ENCODE peak calls at places on chromosomes 3 and 15, in seven cellular contexts. E is lower leg skin, Q is MG63, P is bronchial epithelial cell, J is fibroblast of the aortic adventitia, T is GM06990, S is neural progenitor cell. M is an unnamed sample.

GRCh38 chr15:70584838-70585706 is 178.3 kb downstream of the UACA start:
- DNase-seq in E (peak), T (no peak), S (peak), Q (no peak), J (no peak), P (peak), M (no peak)

GRCh38 chr15:77096541-77096940 is 25.6 kb upstream of the TSPAN3 start:
- DNase-seq in T (no peak), J (no peak), Q (no peak), E (no peak), P (no peak), S (no peak), M (no peak)

GRCh38 chr3:90010341-90010740 is 902.9 kb downstream of the EPHA3 start:
- DNase-seq in S (peak), P (peak), J (peak), T (no peak), Q (peak), E (no peak), M (peak)

GRCh38 chr3:135034881-135035440 is 239.9 kb downstream of the EPHB1 start:
- DNase-seq in E (peak), J (no peak), T (no peak), S (no peak), P (no peak), Q (no peak), M (no peak)

GRCh38 chr3:45817788-45818523 is 21.6 kb upstream of the SLC6A20 start:
- DNase-seq in J (peak), P (peak), E (no peak), Q (peak), T (no peak), S (no peak), M (peak)

GRCh38 chr3:54936561-54936960 is 8.7 kb upstream of the LRTM1 start:
- DNase-seq in P (no peak), T (no peak), E (no peak), Q (no peak), J (peak), S (no peak), M (no peak)

GRCh38 chr3:183634707-183635106 is 716 bp upstream of the KLHL24 start:
- DNase-seq in P (no peak), T (no peak), J (no peak), E (no peak), S (no peak), Q (no peak), M (no peak)

GRCh38 chr3:66397745-66398144 is 103.1 kb downstream of the LRIG1 start:
- DNase-seq in Q (no peak), T (no peak), E (peak), J (peak), S (no peak), P (peak), M (peak)

GRCh38 chr15:38193496-38193895 is 59.1 kb upstream of the SPRED1 start:
- DNase-seq in T (no peak), E (no peak), Q (no peak), S (no peak), P (no peak), J (no peak), M (peak)

GRCh38 chr15:71096676-71097075 is 18.6 kb upstream of the THSD4 start:
- DNase-seq in E (no peak), S (no peak), Q (no peak), J (peak), P (peak), T (no peak), M (no peak)

GRCh38 chr3:18556503-18556902 is 131.4 kb upstream of the SATB1 start:
- DNase-seq in P (peak), E (no peak), S (no peak), Q (no peak), T (peak), J (no peak), M (no peak)

GRCh38 chr15:71761649-71762048 is 48.7 kb upstream of the NR2E3 start:
- DNase-seq in S (no peak), T (no peak), P (peak), J (peak), E (no peak), Q (peak), M (peak)

GRCh38 chr3:32969656-32970055 is 18.2 kb downstream of the CCR4 start:
- DNase-seq in P (peak), S (no peak), T (no peak), J (no peak), Q (peak), E (no peak), M (peak)

GRCh38 chr15:28001641-28002040 is 97.5 kb downstream of the OCA2 start:
- DNase-seq in S (no peak), P (no peak), T (no peak), J (no peak), Q (no peak), E (no peak), M (no peak)

GRCh38 chr15:61750271-61751084 is 309.8 kb downstream of the VPS13C start:
- DNase-seq in T (no peak), P (peak), S (no peak), E (no peak), J (no peak), Q (no peak), M (no peak)

GRCh38 chr3:151379083-151379734 is 5.3 kb downstream of the P2RY12 start:
- DNase-seq in T (no peak), P (peak), E (no peak), S (peak), J (no peak), Q (peak), M (no peak)

GRCh38 chr15:26095710-26096330 is 232.7 kb upstream of the ATP10A start:
- DNase-seq in E (no peak), P (no peak), T (no peak), J (no peak), S (peak), Q (no peak), M (no peak)

GRCh38 chr3:182802413-182802812 is 9.1 kb downstream of the ATP11B start:
- DNase-seq in E (no peak), P (peak), J (no peak), S (no peak), Q (no peak), T (no peak), M (no peak)

GRCh38 chr15:68377766-68378165 is 54.2 kb downstream of the ITGA11 start:
- DNase-seq in S (no peak), E (peak), P (no peak), J (no peak), T (no peak), Q (no peak), M (no peak)

GRCh38 chr15:76147906-76148553 is 88.2 kb downstream of the TMEM266 start:
- DNase-seq in J (no peak), T (peak), S (peak), E (peak), P (peak), Q (peak), M (peak)

GRCh38 chr3:160447544-160447943 is 2.0 kb downstream of the TRIM59 start:
- DNase-seq in T (no peak), E (no peak), J (peak), Q (no peak), P (peak), S (no peak), M (peak)

GRCh38 chr15:33844597-33844996 is 123.7 kb upstream of the CHRM5 start:
- DNase-seq in T (no peak), P (peak), J (no peak), E (no peak), S (no peak), Q (no peak), M (no peak)

GRCh38 chr3:189171707-189172106 is at the start of gene TPRG1:
- DNase-seq in E (no peak), J (no peak), P (peak), Q (no peak), S (no peak), T (no peak), M (no peak)

GRCh38 chr3:32421991-32422859 is 30.6 kb downstream of the CMTM7 start:
- DNase-seq in T (no peak), J (peak), P (peak), E (peak), Q (peak), S (no peak), M (peak)

GRCh38 chr3:21158801-21159564 is 592.0 kb downstream of the ZNF385D start:
- DNase-seq in S (no peak), T (no peak), J (peak), P (peak), E (no peak), Q (no peak), M (peak)

GRCh38 chr15:60660290-60661051 is 181.5 kb upstream of the ICE2 start:
- DNase-seq in T (no peak), Q (peak), E (no peak), P (peak), S (no peak), J (peak), M (peak)

GRCh38 chr15:43799945-43800285 is at the start of gene SERINC4:
- DNase-seq in J (no peak), Q (no peak), S (peak), E (no peak), P (no peak), T (no peak), M (no peak)

GRCh38 chr3:133295199-133295901 is 104.5 kb upstream of the BFSP2 start:
- DNase-seq in T (peak), S (no peak), J (peak), Q (peak), E (no peak), P (peak), M (peak)

GRCh38 chr3:78580691-78581090 is 1187.1 kb downstream of the ROBO1 start:
- DNase-seq in J (no peak), E (no peak), T (no peak), S (no peak), Q (no peak), P (peak), M (peak)

GRCh38 chr15:50077655-50078054 is 41.4 kb downstream of the ATP8B4 start:
- DNase-seq in P (no peak), Q (no peak), T (no peak), E (no peak), S (peak), J (no peak), M (no peak)

GRCh38 chr3:140597364-140597763 is 80.5 kb upstream of the TRIM42 start:
- DNase-seq in Q (no peak), J (no peak), E (no peak), S (no peak), T (no peak), P (no peak), M (no peak)

GRCh38 chr15:87954783-87955182 is 301.8 kb downstream of the NTRK3 start:
- DNase-seq in T (no peak), P (no peak), Q (no peak), S (no peak), E (no peak), J (peak), M (peak)

GRCh38 chr3:45606991-45607712 is 12.6 kb downstream of the LIMD1 start:
- DNase-seq in J (peak), E (no peak), S (no peak), Q (no peak), T (no peak), P (no peak), M (peak)

GRCh38 chr15:76108021-76108723 is 48.4 kb downstream of the TMEM266 start:
- DNase-seq in P (no peak), T (no peak), J (no peak), S (peak), Q (peak), E (peak), M (no peak)

GRCh38 chr15:34367128-34368081 is at the start of gene LPCAT4:
- DNase-seq in J (peak), T (peak), S (peak), E (peak), Q (peak), P (peak), M (peak)

GRCh38 chr15:67923647-67923971 is 83.8 kb upstream of the RNU6-1 start:
- DNase-seq in P (no peak), Q (no peak), J (peak), E (no peak), T (no peak), S (no peak), M (peak)

GRCh38 chr3:72960812-72961518 is 35.6 kb upstream of the PPP4R2 start:
- DNase-seq in J (peak), T (no peak), Q (no peak), P (no peak), E (peak), S (no peak), M (peak)

GRCh38 chr15:95439812-95440380 is 890.6 kb upstream of the NR2F2 start:
- DNase-seq in Q (peak), S (peak), E (no peak), J (peak), P (no peak), T (no peak), M (no peak)

GRCh38 chr3:115766587-115767492 is 143.5 kb downstream of the GAP43 start:
- DNase-seq in S (peak), E (no peak), J (peak), T (no peak), Q (no peak), P (peak), M (peak)
- H3K4me3 ChIP-seq in S (no peak), E (no peak), J (no peak), T (no peak), Q (no peak), P (no peak), M (no peak)

DNA sequence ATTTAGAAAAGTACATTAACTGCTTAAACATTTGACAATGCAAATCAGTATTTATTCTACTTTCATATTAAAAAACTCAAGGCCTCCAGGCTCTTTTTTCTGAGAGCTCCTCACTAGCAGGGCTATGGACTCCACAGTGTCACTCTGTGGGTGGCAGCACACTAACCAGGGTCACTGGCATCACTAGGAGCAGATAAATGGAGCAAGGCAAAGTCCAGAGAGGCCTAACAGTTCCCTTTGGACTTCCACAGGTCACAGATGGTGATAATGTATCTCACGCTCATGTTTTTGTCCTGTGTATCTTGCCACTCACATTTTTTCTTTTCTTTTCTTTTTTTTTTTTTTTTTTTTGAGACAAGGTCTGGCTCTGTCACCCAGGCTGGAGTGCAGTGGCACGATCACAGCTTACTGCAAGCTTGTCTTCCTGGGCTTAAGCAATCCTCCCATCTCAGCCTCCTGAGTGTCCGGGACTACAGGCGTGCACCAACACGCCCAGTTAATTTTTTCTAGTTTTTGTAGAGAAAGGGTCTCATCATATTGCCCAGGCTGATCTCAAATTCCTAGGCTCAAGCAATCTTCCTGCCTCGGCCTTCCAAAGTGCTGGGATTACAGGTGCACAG is 7.8 kb downstream of the SPG21 start:
- DNase-seq in Q (no peak), E (no peak), T (no peak), S (no peak), J (no peak), P (no peak), M (no peak)
- H3K4me3 ChIP-seq in Q (no peak), E (no peak), T (no peak), S (no peak), J (no peak), P (no peak), M (no peak)

DNA sequence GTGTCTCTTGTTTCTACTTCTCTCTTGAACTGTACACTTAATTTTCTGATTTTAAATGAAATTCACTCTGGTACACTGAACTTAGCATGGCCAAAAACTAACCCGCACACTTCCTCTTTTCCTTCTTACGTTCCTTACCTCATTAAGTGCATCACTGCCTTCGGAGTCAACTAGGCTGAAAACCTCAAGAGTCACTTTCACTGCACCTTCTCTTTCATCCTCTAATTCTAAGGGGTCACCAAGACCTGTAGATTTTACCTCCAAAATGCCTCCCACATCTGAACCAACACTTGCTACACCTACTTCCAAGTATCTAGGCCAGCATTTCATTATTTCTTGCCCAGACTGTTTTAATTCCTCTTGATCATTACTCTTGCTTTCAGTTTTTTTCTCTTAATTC is 6.6 kb downstream of the CBLB start:
- DNase-seq in E (no peak), J (no peak), S (no peak), Q (no peak), T (peak), P (no peak), M (no peak)
- H3K4me3 ChIP-seq in E (no peak), J (no peak), S (no peak), Q (no peak), T (no peak), P (no peak), M (no peak)

GRCh38 chr15:31324739-31325431 is 1.8 kb upstream of the KLF13 start:
- DNase-seq in S (no peak), E (no peak), P (no peak), Q (no peak), T (no peak), J (no peak), M (no peak)

GRCh38 chr15:31325432-31325975 is 1.1 kb upstream of the KLF13 start:
- DNase-seq in E (peak), P (peak), J (no peak), T (peak), Q (no peak), S (peak), M (peak)

GRCh38 chr15:31321418-31321817 is 5.2 kb upstream of the KLF13 start:
- DNase-seq in T (no peak), S (no peak), E (no peak), P (no peak), Q (no peak), J (no peak), M (no peak)

GRCh38 chr15:31322486-31322885 is 4.1 kb upstream of the KLF13 start:
- DNase-seq in J (no peak), E (no peak), P (no peak), T (no peak), Q (no peak), S (no peak), M (no peak)

DNA sequence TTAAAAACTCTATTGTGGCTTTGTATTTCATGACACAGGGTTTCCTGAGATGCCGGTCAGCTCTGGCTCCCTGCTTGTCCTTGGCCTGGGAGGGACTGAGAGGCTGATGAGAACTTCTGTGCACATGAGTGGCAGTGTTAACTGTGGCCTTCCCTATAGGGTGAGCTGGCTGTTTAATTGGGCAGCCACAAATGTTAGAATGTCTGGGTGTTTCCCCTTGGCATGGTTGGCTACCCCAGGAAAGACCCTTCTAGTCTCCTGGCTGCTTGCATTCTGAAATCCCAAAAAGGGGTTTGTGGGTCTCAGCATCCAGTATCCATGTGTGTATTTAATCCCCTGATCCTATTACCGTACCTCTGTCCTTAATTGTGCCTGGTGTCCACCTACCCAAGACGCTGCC is 3.0 kb upstream of the KLF13 start:
- DNase-seq in S (no peak), Q (no peak), E (no peak), J (no peak), P (no peak), T (no peak), M (no peak)
- H3K4me3 ChIP-seq in S (no peak), Q (no peak), E (no peak), J (no peak), P (no peak), T (no peak), M (no peak)

GRCh38 chr3:9402410-9403228 is 5.2 kb downstream of the SETD5 start:
- DNase-seq in T (no peak), J (no peak), S (peak), P (no peak), Q (no peak), E (no peak), M (peak)
- H3K4me3 ChIP-seq in T (no peak), J (peak), S (peak), P (no peak), Q (no peak), E (no peak), M (peak)

DNA sequence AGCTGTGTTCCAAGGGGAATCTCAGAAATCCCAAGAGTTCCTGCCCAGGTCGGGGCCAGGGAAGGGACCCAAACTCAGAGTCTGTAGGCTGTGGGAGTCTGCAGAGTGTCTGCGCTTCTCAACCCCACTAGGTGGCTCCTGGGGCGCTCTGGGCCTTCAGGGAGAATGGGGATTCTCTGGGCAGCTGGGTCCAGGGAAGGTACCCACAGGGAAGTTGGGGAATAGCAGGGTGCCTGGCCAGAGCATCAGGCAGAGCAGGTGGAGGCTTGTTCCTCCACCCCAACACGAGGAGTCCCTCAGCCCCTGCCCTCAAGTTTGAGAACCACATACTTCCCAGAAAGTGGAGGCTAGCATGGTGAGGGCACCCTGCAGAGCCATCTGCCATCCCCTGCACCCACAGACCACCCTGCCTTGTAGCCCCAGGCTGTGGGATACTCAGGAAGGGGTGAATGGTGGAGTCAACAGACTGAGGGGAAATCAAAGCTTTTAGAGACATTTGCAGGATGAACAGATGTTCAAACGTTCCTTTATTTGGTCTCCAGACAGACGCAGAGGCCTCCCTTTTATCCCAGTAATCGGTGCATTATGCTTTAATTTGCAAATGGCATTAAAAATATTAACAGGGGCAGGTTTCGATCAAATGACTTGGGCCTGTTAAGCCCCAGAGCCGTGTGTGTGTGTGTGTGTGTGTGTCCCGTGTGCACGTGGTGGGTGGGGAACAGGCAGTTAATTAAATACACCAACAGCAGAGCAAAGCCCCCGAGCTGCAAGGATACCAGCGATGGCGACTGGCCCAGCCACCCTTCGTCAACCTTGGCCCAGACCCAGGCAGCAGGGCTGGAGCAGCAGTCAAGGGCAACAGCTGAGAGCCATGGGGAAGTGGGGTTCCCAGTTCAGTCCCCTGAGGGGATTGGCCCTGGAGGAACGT is 57.7 kb downstream of the DNAJB8 start:
- DNase-seq in T (no peak), Q (no peak), S (no peak), P (no peak), E (no peak), J (no peak), M (no peak)
- H3K4me3 ChIP-seq in T (no peak), Q (no peak), S (no peak), P (no peak), E (no peak), J (no peak), M (no peak)

M was measured in fibroblast of villous mesenchyme.